ENCODE peak calls at places on chromosomes 2 and 18, in six cellular contexts. One of them, this sample, is unnamed.

GRCh38 chr2:60356346-60356745 is 197.1 kb downstream of the BCL11A start:
- DNase-seq in endothelial cell of umbilical vein: no peak
- DNase-seq in esophagus squamous epithelium: no peak
- DNase-seq in GM12878: no peak
- DNase-seq in A549: no peak
- DNase-seq in breast epithelium: no peak
- DNase-seq in this sample: no peak

GRCh38 chr2:9771481-9772017 is 71.7 kb upstream of the TAF1B start:
- DNase-seq in endothelial cell of umbilical vein: no peak
- DNase-seq in esophagus squamous epithelium: no peak
- DNase-seq in GM12878: no peak
- DNase-seq in A549: peak
- DNase-seq in breast epithelium: no peak
- DNase-seq in this sample: no peak

GRCh38 chr18:59453468-59453961 is 94.5 kb upstream of the LMAN1 start:
- DNase-seq in endothelial cell of umbilical vein: no peak
- DNase-seq in esophagus squamous epithelium: no peak
- DNase-seq in GM12878: no peak
- DNase-seq in A549: peak
- DNase-seq in breast epithelium: no peak
- DNase-seq in this sample: no peak

GRCh38 chr2:143840601-143841000 is 679.3 kb downstream of the ZEB2 start:
- DNase-seq in endothelial cell of umbilical vein: no peak
- DNase-seq in esophagus squamous epithelium: no peak
- DNase-seq in GM12878: no peak
- DNase-seq in A549: no peak
- DNase-seq in breast epithelium: no peak
- DNase-seq in this sample: no peak

GRCh38 chr2:229297284-229297683 is 26.2 kb upstream of the PID1 start:
- DNase-seq in endothelial cell of umbilical vein: no peak
- DNase-seq in esophagus squamous epithelium: no peak
- DNase-seq in GM12878: no peak
- DNase-seq in A549: no peak
- DNase-seq in breast epithelium: no peak
- DNase-seq in this sample: no peak

GRCh38 chr2:131104487-131105155 is 515 bp upstream of the PLEKHB2 start:
- DNase-seq in endothelial cell of umbilical vein: peak
- DNase-seq in esophagus squamous epithelium: no peak
- DNase-seq in GM12878: peak
- DNase-seq in A549: peak
- DNase-seq in breast epithelium: peak
- DNase-seq in this sample: no peak

GRCh38 chr2:11705063-11705462 is 35.1 kb upstream of the NTSR2 start:
- DNase-seq in endothelial cell of umbilical vein: no peak
- DNase-seq in esophagus squamous epithelium: no peak
- DNase-seq in GM12878: no peak
- DNase-seq in A549: no peak
- DNase-seq in breast epithelium: no peak
- DNase-seq in this sample: no peak

GRCh38 chr2:202344178-202344577 is 31.9 kb upstream of the BMPR2 start:
- DNase-seq in endothelial cell of umbilical vein: peak
- DNase-seq in esophagus squamous epithelium: no peak
- DNase-seq in GM12878: no peak
- DNase-seq in A549: no peak
- DNase-seq in breast epithelium: peak
- DNase-seq in this sample: no peak

GRCh38 chr2:197576631-197577030 is 60.8 kb downstream of the MOB4 start:
- DNase-seq in endothelial cell of umbilical vein: peak
- DNase-seq in esophagus squamous epithelium: no peak
- DNase-seq in GM12878: no peak
- DNase-seq in A549: peak
- DNase-seq in breast epithelium: no peak
- DNase-seq in this sample: no peak

GRCh38 chr2:128497461-128497860 is 178.8 kb upstream of the HS6ST1 start:
- DNase-seq in endothelial cell of umbilical vein: no peak
- DNase-seq in esophagus squamous epithelium: no peak
- DNase-seq in GM12878: no peak
- DNase-seq in A549: no peak
- DNase-seq in breast epithelium: no peak
- DNase-seq in this sample: no peak

GRCh38 chr2:67812682-67813081 is 250.1 kb downstream of the C1D start:
- DNase-seq in endothelial cell of umbilical vein: no peak
- DNase-seq in esophagus squamous epithelium: no peak
- DNase-seq in GM12878: no peak
- DNase-seq in A549: no peak
- DNase-seq in breast epithelium: no peak
- DNase-seq in this sample: no peak

GRCh38 chr2:26916128-26916692 is 54.2 kb upstream of the MAPRE3 start:
- DNase-seq in endothelial cell of umbilical vein: no peak
- DNase-seq in esophagus squamous epithelium: no peak
- DNase-seq in GM12878: no peak
- DNase-seq in A549: no peak
- DNase-seq in breast epithelium: no peak
- DNase-seq in this sample: no peak

GRCh38 chr2:178683877-178684276 is 123.3 kb downstream of the TTN start:
- DNase-seq in endothelial cell of umbilical vein: no peak
- DNase-seq in esophagus squamous epithelium: no peak
- DNase-seq in GM12878: no peak
- DNase-seq in A549: no peak
- DNase-seq in breast epithelium: no peak
- DNase-seq in this sample: no peak

GRCh38 chr18:59141294-59142068 is 1.8 kb downstream of the SEC11C start:
- DNase-seq in endothelial cell of umbilical vein: no peak
- DNase-seq in esophagus squamous epithelium: no peak
- DNase-seq in GM12878: no peak
- DNase-seq in A549: no peak
- DNase-seq in breast epithelium: no peak
- DNase-seq in this sample: no peak

GRCh38 chr2:219484343-219485200 is 14.1 kb upstream of the GMPPA start:
- DNase-seq in endothelial cell of umbilical vein: no peak
- DNase-seq in esophagus squamous epithelium: no peak
- DNase-seq in GM12878: no peak
- DNase-seq in A549: no peak
- DNase-seq in breast epithelium: no peak
- DNase-seq in this sample: no peak

GRCh38 chr2:240987588-240987987 is 10.8 kb upstream of the SNED1 start:
- DNase-seq in endothelial cell of umbilical vein: no peak
- DNase-seq in esophagus squamous epithelium: no peak
- DNase-seq in GM12878: no peak
- DNase-seq in A549: no peak
- DNase-seq in breast epithelium: no peak
- DNase-seq in this sample: no peak

GRCh38 chr2:73214120-73215035 is at the start of gene SMYD5:
- DNase-seq in endothelial cell of umbilical vein: peak
- DNase-seq in esophagus squamous epithelium: peak
- DNase-seq in GM12878: peak
- DNase-seq in A549: peak
- DNase-seq in breast epithelium: peak
- DNase-seq in this sample: peak
- TF ChIP-seq POLR2A in endothelial cell of umbilical vein: peak
- TF ChIP-seq POLR2A in esophagus squamous epithelium: peak
- TF ChIP-seq POLR2A in GM12878: peak
- TF ChIP-seq POLR2A in A549: peak
- TF ChIP-seq POLR2A in breast epithelium: no peak
- TF ChIP-seq POLR2A in this sample: peak

GRCh38 chr2:188971316-188971930 is 2.8 kb upstream of the COL3A1 start:
- DNase-seq in endothelial cell of umbilical vein: no peak
- DNase-seq in esophagus squamous epithelium: no peak
- DNase-seq in GM12878: no peak
- DNase-seq in A549: no peak
- DNase-seq in breast epithelium: no peak
- DNase-seq in this sample: no peak

GRCh38 chr2:188976545-188977268 is 2.5 kb downstream of the COL3A1 start:
- DNase-seq in endothelial cell of umbilical vein: peak
- DNase-seq in esophagus squamous epithelium: no peak
- DNase-seq in GM12878: no peak
- DNase-seq in A549: no peak
- DNase-seq in breast epithelium: no peak
- DNase-seq in this sample: no peak

GRCh38 chr2:188973650-188974049 is 523 bp upstream of the COL3A1 start:
- DNase-seq in endothelial cell of umbilical vein: peak
- DNase-seq in esophagus squamous epithelium: no peak
- DNase-seq in GM12878: no peak
- DNase-seq in A549: no peak
- DNase-seq in breast epithelium: no peak
- DNase-seq in this sample: no peak

GRCh38 chr2:188975497-188976102 is 1.4 kb downstream of the COL3A1 start:
- DNase-seq in endothelial cell of umbilical vein: no peak
- DNase-seq in esophagus squamous epithelium: no peak
- DNase-seq in GM12878: no peak
- DNase-seq in A549: no peak
- DNase-seq in breast epithelium: no peak
- DNase-seq in this sample: no peak

GRCh38 chr2:188974184-188974583 is at the start of gene COL3A1:
- DNase-seq in endothelial cell of umbilical vein: peak
- DNase-seq in esophagus squamous epithelium: no peak
- DNase-seq in GM12878: no peak
- DNase-seq in A549: no peak
- DNase-seq in breast epithelium: no peak
- DNase-seq in this sample: no peak
- TF ChIP-seq POLR2A in endothelial cell of umbilical vein: no peak
- TF ChIP-seq POLR2A in esophagus squamous epithelium: peak
- TF ChIP-seq POLR2A in GM12878: no peak
- TF ChIP-seq POLR2A in A549: no peak
- TF ChIP-seq POLR2A in breast epithelium: no peak
- TF ChIP-seq POLR2A in this sample: no peak

DNA sequence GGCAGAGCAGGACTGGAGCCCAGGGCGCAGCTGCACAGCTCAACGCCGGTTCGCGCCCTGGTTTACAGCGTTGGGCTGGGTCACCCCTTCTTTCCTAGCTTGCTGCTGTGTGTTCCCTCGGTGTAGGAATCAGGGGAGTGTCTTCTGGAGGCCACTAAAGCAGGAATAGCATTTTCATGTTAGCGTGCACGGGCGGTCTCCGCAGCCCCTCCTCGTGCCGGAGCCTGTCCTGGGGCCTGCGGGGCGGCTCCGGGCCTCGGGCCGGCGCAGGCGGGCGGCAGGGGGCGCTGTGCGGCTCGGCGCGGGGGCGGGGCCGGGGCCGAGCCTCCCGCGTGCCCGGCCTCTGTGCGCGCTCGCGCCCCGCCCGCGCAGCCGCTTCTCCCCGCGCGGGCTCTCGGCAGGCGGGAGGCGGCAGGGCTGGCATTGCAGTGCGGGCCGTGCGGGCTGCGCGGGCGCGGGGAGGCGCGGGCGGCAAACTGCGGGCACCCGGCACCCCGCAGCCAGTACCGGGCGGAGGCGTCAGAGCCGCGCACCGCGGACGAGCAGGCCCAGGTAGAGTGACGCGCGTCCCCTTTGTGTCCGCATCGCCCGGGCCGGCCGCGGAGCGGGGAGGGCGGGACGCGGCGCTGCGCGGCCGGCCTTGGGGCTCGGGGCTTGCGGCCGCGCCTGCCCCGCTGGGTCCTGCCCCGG is at the start of gene RNF144A:
- DNase-seq in endothelial cell of umbilical vein: peak
- DNase-seq in esophagus squamous epithelium: no peak
- DNase-seq in GM12878: no peak
- DNase-seq in A549: peak
- DNase-seq in breast epithelium: no peak
- DNase-seq in this sample: peak
- TF ChIP-seq POLR2A in endothelial cell of umbilical vein: no peak
- TF ChIP-seq POLR2A in esophagus squamous epithelium: no peak
- TF ChIP-seq POLR2A in GM12878: peak
- TF ChIP-seq POLR2A in A549: peak
- TF ChIP-seq POLR2A in breast epithelium: no peak
- TF ChIP-seq POLR2A in this sample: peak

GRCh38 chr2:79191081-79191480 is 31.5 kb upstream of the REG3A start:
- DNase-seq in endothelial cell of umbilical vein: no peak
- DNase-seq in esophagus squamous epithelium: no peak
- DNase-seq in GM12878: no peak
- DNase-seq in A549: no peak
- DNase-seq in breast epithelium: no peak
- DNase-seq in this sample: no peak

GRCh38 chr2:79191816-79192215 is 32.3 kb upstream of the REG3A start:
- DNase-seq in endothelial cell of umbilical vein: no peak
- DNase-seq in esophagus squamous epithelium: no peak
- DNase-seq in GM12878: no peak
- DNase-seq in A549: no peak
- DNase-seq in breast epithelium: no peak
- DNase-seq in this sample: no peak

DNA sequence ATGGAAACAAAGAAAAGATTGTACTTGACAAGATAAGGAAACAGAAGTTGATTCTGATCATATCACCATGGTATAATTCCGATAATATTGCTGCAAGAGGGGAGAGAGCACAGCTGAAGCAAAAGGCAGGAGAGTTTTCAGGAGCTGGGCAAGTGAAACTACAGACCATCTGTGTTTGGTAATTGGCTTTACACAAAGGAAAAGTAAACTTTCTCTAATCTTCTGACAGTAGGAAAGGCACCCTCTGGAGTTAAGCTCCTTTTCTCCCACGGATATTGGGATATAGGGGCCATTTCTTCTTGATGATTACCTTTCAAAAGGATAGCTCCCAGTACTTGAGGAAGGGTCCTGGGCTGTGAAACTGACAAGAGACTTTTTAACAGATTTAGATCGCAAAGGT is 29.9 kb upstream of the REG3A start:
- DNase-seq in endothelial cell of umbilical vein: no peak
- DNase-seq in esophagus squamous epithelium: no peak
- DNase-seq in GM12878: no peak
- DNase-seq in A549: no peak
- DNase-seq in breast epithelium: no peak
- DNase-seq in this sample: no peak
- TF ChIP-seq POLR2A in endothelial cell of umbilical vein: no peak
- TF ChIP-seq POLR2A in esophagus squamous epithelium: no peak
- TF ChIP-seq POLR2A in GM12878: no peak
- TF ChIP-seq POLR2A in A549: no peak
- TF ChIP-seq POLR2A in breast epithelium: no peak
- TF ChIP-seq POLR2A in this sample: no peak

DNA sequence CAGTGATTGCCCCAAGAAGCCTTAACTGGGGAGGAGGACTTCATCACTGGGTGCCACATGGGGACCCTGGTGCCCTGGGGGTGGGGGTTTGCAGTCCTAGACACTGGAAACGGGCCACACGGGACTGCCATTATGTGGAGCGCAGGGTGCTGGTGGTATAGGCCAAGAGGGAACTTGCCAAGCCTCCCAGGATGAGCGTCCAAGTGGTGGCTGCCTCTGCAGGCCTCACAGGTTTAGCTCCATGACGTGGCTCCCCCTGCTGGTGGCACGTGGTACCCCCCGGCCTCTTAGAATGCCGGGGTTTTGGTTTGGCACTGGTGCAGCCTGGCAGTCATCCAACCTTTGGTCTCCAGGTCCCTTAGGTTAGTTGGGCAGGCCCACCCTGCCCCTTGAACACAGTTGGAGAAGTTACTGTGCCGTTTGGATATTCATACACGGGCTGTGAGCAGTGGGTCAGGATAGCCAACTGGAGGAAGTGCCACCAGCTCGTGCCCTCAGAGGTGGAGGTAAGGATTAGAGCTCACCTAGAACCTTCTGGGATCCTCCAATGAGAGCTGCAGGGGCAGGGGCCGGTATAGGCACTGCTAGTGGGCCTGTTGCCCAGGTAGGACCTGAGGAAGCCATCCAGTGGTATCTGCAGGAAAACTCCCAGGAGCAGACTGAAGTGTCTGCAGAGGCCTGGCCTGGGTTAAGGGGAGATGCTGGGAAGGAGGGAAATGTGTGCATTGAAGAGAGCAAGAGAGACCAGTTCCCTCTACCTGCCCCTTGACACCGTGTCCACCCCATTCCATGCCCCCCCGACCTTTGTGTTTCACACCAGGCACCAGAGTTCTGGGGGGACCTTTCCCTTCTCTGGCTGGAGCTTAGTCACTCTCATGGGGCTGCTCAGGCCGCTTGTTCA is 5.7 kb downstream of the PTMA start:
- DNase-seq in endothelial cell of umbilical vein: peak
- DNase-seq in esophagus squamous epithelium: peak
- DNase-seq in GM12878: peak
- DNase-seq in A549: peak
- DNase-seq in breast epithelium: peak
- DNase-seq in this sample: peak
- TF ChIP-seq POLR2A in endothelial cell of umbilical vein: no peak
- TF ChIP-seq POLR2A in esophagus squamous epithelium: no peak
- TF ChIP-seq POLR2A in GM12878: no peak
- TF ChIP-seq POLR2A in A549: no peak
- TF ChIP-seq POLR2A in breast epithelium: peak
- TF ChIP-seq POLR2A in this sample: peak

This sample was measured in Peyer's patch.